ENCODE peak calls at places on chromosomes 2 and 18, in seven cellular contexts. U is HS-5; V is stimulated activated CD4-positive, alpha-beta T cell treated with anti-CD3 and anti-CD28 coated beads, Interleukin-2, amount 100 ng/mL, for 48 hours; L is AG09309; D is nephron progenitor cell; Y is activated T-helper 1 cell treated with Interleukin-2 at 50 U/mL for 16 hours; K is naive B cell. T is an unnamed sample.

GRCh38 chr2:152646775-152647174 is 70.5 kb downstream of the PRPF40A start:
- DNase-seq in U (peak; percentile 89), V (no peak), L (peak; percentile 89), D (no peak), Y (no peak), K (no peak), T (peak; percentile 40)

GRCh38 chr2:174335605-174336402 is 1.1 kb downstream of the SP9 start:
- DNase-seq in U (no peak), V (no peak), L (no peak), D (peak; percentile 65), Y (no peak), K (no peak), T (no peak)

GRCh38 chr2:118554616-118555015 is 292.8 kb downstream of the EN1 start:
- DNase-seq in U (no peak), V (no peak), L (no peak), D (no peak), Y (no peak), K (no peak), T (no peak)

GRCh38 chr18:22983175-22983574 is 50.0 kb downstream of the RBBP8 start:
- DNase-seq in U (peak; percentile 30), V (no peak), L (peak; percentile 21), D (no peak), Y (no peak), K (peak; percentile 15), T (no peak)

GRCh38 chr2:71602115-71602495 is 148.7 kb downstream of the DYSF start:
- DNase-seq in U (no peak), V (no peak), L (no peak), D (no peak), Y (no peak), K (no peak), T (no peak)

GRCh38 chr2:144348846-144349245 is 171.1 kb downstream of the ZEB2 start:
- DNase-seq in U (no peak), V (no peak), L (no peak), D (peak; percentile 3), Y (no peak), K (no peak), T (no peak)

GRCh38 chr2:108266218-108266617 is 22.5 kb upstream of the SULT1C2 start:
- DNase-seq in U (no peak), V (no peak), L (no peak), D (no peak), Y (no peak), K (no peak), T (no peak)

GRCh38 chr2:98378901-98379300 is 32.6 kb downstream of the CNGA3 start:
- DNase-seq in U (no peak), V (no peak), L (no peak), D (no peak), Y (no peak), K (no peak), T (no peak)

GRCh38 chr2:187993516-187993915 is 298.2 kb upstream of the GULP1 start:
- DNase-seq in U (no peak), V (no peak), L (no peak), D (no peak), Y (no peak), K (no peak), T (no peak)

GRCh38 chr2:7515327-7515726 is 598.1 kb downstream of the RNF144A start:
- DNase-seq in U (no peak), V (no peak), L (no peak), D (no peak), Y (no peak), K (no peak), T (no peak)

GRCh38 chr18:55405655-55406373 is 182.2 kb downstream of the TCF4 start:
- DNase-seq in U (peak; percentile 38), V (no peak), L (peak; percentile 88), D (peak; percentile 31), Y (no peak), K (no peak), T (peak; percentile 56)

GRCh38 chr2:10120158-10120937 is 2.2 kb upstream of the RRM2 start:
- DNase-seq in U (peak; percentile 79), V (peak; percentile 91), L (no peak), D (peak; percentile 99), Y (peak; percentile 84), K (peak; percentile 87), T (peak; percentile 64)

GRCh38 chr2:88218971-88219370 is 48.8 kb downstream of the THNSL2 start:
- DNase-seq in U (no peak), V (no peak), L (no peak), D (no peak), Y (no peak), K (no peak), T (no peak)

GRCh38 chr2:97737421-97738235 is 24.3 kb downstream of the ZAP70 start:
- DNase-seq in U (no peak), V (no peak), L (no peak), D (no peak), Y (no peak), K (no peak), T (no peak)

GRCh38 chr2:172438064-172438421 is 10.7 kb downstream of the ITGA6 start:
- DNase-seq in U (no peak), V (no peak), L (no peak), D (no peak), Y (no peak), K (no peak), T (no peak)

GRCh38 chr2:105143467-105144127 is 97.9 kb upstream of the GPR45 start:
- DNase-seq in U (no peak), V (peak; percentile 24), L (no peak), D (peak; percentile 68), Y (no peak), K (peak; percentile 47), T (no peak)

GRCh38 chr2:42879116-42879705 is 86.8 kb upstream of the HAAO start:
- DNase-seq in U (no peak), V (no peak), L (no peak), D (no peak), Y (no peak), K (no peak), T (no peak)

GRCh38 chr2:235217814-235218213 is 266.0 kb downstream of the SH3BP4 start:
- DNase-seq in U (peak; percentile 23), V (no peak), L (peak; percentile 8), D (no peak), Y (no peak), K (no peak), T (no peak)

GRCh38 chr18:28890796-28891195 is 713.9 kb upstream of the CDH2 start:
- DNase-seq in U (no peak), V (no peak), L (no peak), D (no peak), Y (no peak), K (no peak), T (no peak)

GRCh38 chr2:180707867-180708205 is 272.6 kb upstream of the UBE2E3 start:
- DNase-seq in U (peak; percentile 88), V (no peak), L (peak; percentile 80), D (no peak), Y (no peak), K (no peak), T (peak; percentile 98)

GRCh38 chr2:47237375-47238357 is 82.6 kb upstream of the STPG4 start:
- DNase-seq in U (no peak), V (no peak), L (no peak), D (no peak), Y (no peak), K (no peak), T (no peak)

GRCh38 chr2:239602290-239603282 is 201.8 kb upstream of the HDAC4 start:
- DNase-seq in U (no peak), V (no peak), L (no peak), D (no peak), Y (no peak), K (no peak), T (no peak)

GRCh38 chr2:198102120-198102519 is 297.7 kb downstream of the PLCL1 start:
- DNase-seq in U (no peak), V (no peak), L (no peak), D (no peak), Y (no peak), K (no peak), T (no peak)

GRCh38 chr18:75211002-75211621 is 515 bp downstream of the TSHZ1 start:
- DNase-seq in U (no peak), V (no peak), L (no peak), D (peak; percentile 33), Y (no peak), K (peak; percentile 35), T (no peak)

GRCh38 chr2:58865436-58865835 is 624.3 kb upstream of the FANCL start:
- DNase-seq in U (no peak), V (no peak), L (no peak), D (no peak), Y (no peak), K (no peak), T (no peak)

GRCh38 chr2:156006721-156007618 is 325.6 kb downstream of the NR4A2 start:
- DNase-seq in U (no peak), V (no peak), L (no peak), D (no peak), Y (no peak), K (no peak), T (no peak)

GRCh38 chr18:55738483-55739114 is 150.6 kb upstream of the TCF4 start:
- DNase-seq in U (no peak), V (no peak), L (no peak), D (no peak), Y (no peak), K (no peak), T (no peak)

GRCh38 chr2:137050949-137051348 is 285.6 kb downstream of the THSD7B start:
- DNase-seq in U (no peak), V (no peak), L (no peak), D (no peak), Y (no peak), K (no peak), T (peak; percentile 1)

GRCh38 chr2:99445065-99445464 is 44.8 kb downstream of the REV1 start:
- DNase-seq in U (no peak), V (no peak), L (no peak), D (no peak), Y (no peak), K (no peak), T (no peak)

GRCh38 chr2:149832256-149832655 is 244.7 kb upstream of the MMADHC start:
- DNase-seq in U (no peak), V (no peak), L (no peak), D (no peak), Y (no peak), K (no peak), T (no peak)

T was measured in epithelial cell of proximal tubule.